ENCODE peak calls at places on chromosome 11, in four cellular contexts. H, Q, F and N are unnamed samples.

GRCh38 chr11:12066799-12067508 is 43.4 kb upstream of the MICAL2 start:
- DNase-seq in H (peak; percentile 31), Q (peak; percentile 60), F (peak; percentile 48), N (no peak)

GRCh38 chr11:46353706-46354105 is 6.4 kb downstream of the DGKZ start:
- DNase-seq in H (no peak), Q (no peak), F (no peak), N (no peak)

GRCh38 chr11:12871788-12872321 is 137.3 kb upstream of the RASSF10 start:
- DNase-seq in H (no peak), Q (no peak), F (no peak), N (no peak)

GRCh38 chr11:128695539-128696221 is 1.8 kb downstream of the FLI1 start:
- DNase-seq in H (no peak), Q (no peak), F (peak; percentile 62), N (no peak)

GRCh38 chr11:22491826-22492225 is 133.8 kb downstream of the FANCF start:
- DNase-seq in H (peak; percentile 16), Q (no peak), F (no peak), N (no peak)

GRCh38 chr11:17683378-17684161 is 35.8 kb upstream of the MYOD1 start:
- DNase-seq in H (no peak), Q (no peak), F (peak; percentile 42), N (no peak)

GRCh38 chr11:45489281-45489906 is 176.0 kb downstream of the CHST1 start:
- DNase-seq in H (no peak), Q (no peak), F (no peak), N (no peak)

GRCh38 chr11:706439-706956 is 467 bp downstream of the EPS8L2 start:
- DNase-seq in H (peak; percentile 69), Q (peak; percentile 60), F (peak; percentile 34), N (no peak)

GRCh38 chr11:74011360-74012071 is 2.6 kb upstream of the UCP3 start:
- DNase-seq in H (no peak), Q (no peak), F (peak; percentile 81), N (no peak)

GRCh38 chr11:115550291-115551059 is 46.3 kb upstream of the CADM1 start:
- DNase-seq in H (no peak), Q (peak; percentile 92), F (no peak), N (no peak)

GRCh38 chr11:29343465-29344333 is 673.1 kb downstream of the KCNA4 start:
- DNase-seq in H (peak; percentile 59), Q (peak; percentile 53), F (peak; percentile 64), N (peak; percentile 48)

GRCh38 chr11:6427516-6427915 is 8.6 kb upstream of the APBB1 start:
- DNase-seq in H (no peak), Q (no peak), F (no peak), N (no peak)

GRCh38 chr11:85762226-85762625 is 48.7 kb downstream of the SYTL2 start:
- DNase-seq in H (no peak), Q (no peak), F (no peak), N (no peak)

GRCh38 chr11:2772544-2773031 is 72.8 kb upstream of the KCNQ1OT1 start:
- DNase-seq in H (peak; percentile 10), Q (no peak), F (no peak), N (peak; percentile 10)

GRCh38 chr11:117919326-117920275 is 9.6 kb downstream of the TMPRSS13 start:
- DNase-seq in H (no peak), Q (peak; percentile 87), F (no peak), N (no peak)

GRCh38 chr11:96014234-96014633 is 90.3 kb upstream of the MTMR2 start:
- DNase-seq in H (no peak), Q (no peak), F (peak; percentile 27), N (no peak)

DNA sequence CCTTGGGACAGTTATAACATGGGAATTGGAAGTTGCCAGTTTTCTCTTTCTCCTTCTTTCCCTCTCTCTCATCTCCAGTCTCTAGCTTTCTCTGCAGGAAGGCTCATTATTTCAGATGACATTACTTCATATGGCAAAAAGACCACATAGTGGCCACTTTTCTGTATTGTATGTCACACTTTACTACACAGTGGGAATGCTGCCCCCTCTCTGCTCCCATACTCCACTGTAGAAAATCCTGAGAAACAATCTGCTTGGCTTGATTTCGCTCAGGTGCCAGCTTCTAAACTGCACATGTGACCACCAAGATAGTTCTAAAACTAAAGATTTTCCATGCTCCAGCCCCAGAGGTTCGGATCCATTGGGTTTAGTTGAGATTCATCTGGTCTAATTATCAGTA is 860.7 kb upstream of the CCDC90B start:
- DNase-seq in H (no peak), Q (no peak), F (no peak), N (no peak)
- TF ChIP-seq CTCF in H (no peak), Q (no peak), F (no peak), N (no peak)

GRCh38 chr11:94740083-94740974 is 27.8 kb upstream of the AMOTL1 start:
- DNase-seq in H (peak; percentile 37), Q (peak; percentile 35), F (peak; percentile 23), N (peak; percentile 63)

GRCh38 chr11:94742645-94743044 is 25.5 kb upstream of the AMOTL1 start:
- DNase-seq in H (no peak), Q (no peak), F (no peak), N (no peak)

GRCh38 chr11:94738746-94739145 is 29.4 kb upstream of the AMOTL1 start:
- DNase-seq in H (no peak), Q (no peak), F (no peak), N (no peak)

GRCh38 chr11:94739331-94739730 is 28.8 kb upstream of the AMOTL1 start:
- DNase-seq in H (no peak), Q (no peak), F (no peak), N (no peak)

DNA sequence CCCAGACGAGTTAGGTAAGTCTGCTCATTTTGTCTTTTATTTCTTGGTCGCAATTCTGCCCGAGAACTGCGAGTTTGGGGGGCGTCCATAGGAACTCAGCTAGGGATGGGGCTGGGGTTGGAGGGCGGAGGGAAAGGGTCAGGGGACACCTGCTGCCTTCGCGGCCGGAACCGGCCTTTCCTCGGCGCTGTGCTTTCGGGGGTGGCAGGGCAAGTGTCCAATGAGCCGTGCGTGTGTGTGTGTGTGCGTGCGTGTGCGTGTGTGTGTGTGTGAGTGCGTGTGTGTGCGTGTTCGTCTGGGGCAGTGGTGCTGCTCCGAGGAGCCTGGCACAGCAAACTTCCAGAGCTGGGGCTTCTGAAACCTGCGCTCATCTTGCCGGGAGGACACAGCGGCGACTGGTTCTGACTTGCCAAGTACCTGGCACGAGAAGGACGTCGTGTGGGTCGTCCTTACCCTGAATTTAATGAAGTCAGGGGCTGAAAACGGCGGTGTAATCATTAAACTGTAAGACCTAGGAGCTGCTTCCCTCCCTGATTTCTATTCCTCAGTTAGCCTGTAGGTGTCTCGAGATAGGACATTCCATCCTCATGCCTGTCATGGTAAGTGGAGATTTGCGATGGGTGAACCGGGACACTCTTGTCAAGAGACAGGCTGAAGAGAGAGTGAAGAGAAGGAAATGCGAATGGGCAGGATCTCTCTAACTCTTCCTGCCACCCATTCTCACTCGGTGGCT is 27.0 kb upstream of the AMOTL1 start:
- DNase-seq in H (peak; percentile 53), Q (peak; percentile 30), F (peak; percentile 58), N (no peak)
- TF ChIP-seq CTCF in H (peak; percentile 58), Q (peak; percentile 37), F (peak; percentile 75), N (peak; percentile 66)

DNA sequence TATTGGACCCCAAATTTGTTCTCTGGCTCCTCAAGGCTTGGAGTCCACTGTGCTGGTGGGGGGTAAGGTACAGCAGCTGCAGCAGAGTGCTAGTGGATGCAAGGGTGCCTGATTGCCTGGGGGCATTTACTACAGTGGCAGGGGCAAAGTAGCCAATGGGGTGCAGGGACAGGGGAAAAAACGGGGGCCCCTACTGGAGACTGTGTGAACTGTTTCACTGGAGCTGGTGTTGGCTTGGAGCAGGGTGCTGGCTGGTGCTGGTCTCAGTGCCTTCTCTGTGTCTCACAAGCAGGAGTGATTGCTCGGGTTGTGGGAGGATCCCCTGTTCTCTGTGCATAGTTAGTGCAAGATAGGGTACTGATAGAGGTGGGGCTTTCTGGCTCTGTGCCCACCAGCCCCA is 935.9 kb downstream of the JRKL start:
- DNase-seq in H (no peak), Q (no peak), F (no peak), N (no peak)
- TF ChIP-seq CTCF in H (no peak), Q (no peak), F (no peak), N (no peak)

DNA sequence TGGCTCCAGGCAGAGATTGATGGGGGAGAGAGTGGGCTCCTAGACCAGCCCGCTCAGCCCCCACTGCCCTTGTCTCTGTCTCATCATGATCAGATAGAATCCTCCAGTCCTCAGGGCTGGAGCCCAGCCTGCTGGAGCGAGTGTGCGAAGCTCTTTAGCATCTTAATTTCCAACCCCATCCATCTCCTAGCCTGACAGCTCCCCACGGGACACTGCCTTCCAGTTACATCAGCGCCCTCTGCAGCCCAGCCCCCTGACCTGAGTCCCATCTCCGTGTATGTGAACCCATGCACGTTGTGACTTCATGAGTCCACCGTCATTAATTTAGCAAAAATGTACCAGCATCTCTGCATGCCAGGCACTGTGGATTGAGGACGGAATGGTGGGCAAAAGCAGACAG is 2.1 kb downstream of the P2RX3 start:
- DNase-seq in H (no peak), Q (no peak), F (peak; percentile 39), N (no peak)
- TF ChIP-seq CTCF in H (peak; percentile 11), Q (no peak), F (peak; percentile 3), N (peak; percentile 19)